ENCODE peak calls at places on chromosome 17, in nine cellular contexts. M, J, N, T, R, U, Z, S and K are unnamed samples.

GRCh38 chr17:77453613-77454559 is 313.1 kb downstream of the SEC14L1 start:
- DNase-seq in M (peak), J (no peak), N (no peak), T (no peak), R (peak), U (no peak), Z (no peak), S (peak), K (no peak)

GRCh38 chr17:59372138-59372751 is 40.8 kb downstream of the YPEL2 start:
- DNase-seq in M (peak), J (peak), N (peak), T (no peak), R (peak), U (peak), Z (peak), S (peak), K (no peak)

GRCh38 chr17:752620-753219 is 656 bp upstream of the GEMIN4 start:
- DNase-seq in M (peak), J (peak), N (peak), T (peak), R (peak), U (peak), Z (peak), S (peak), K (no peak)

GRCh38 chr17:13403982-13404931 is 197.5 kb downstream of the HS3ST3A1 start:
- DNase-seq in M (no peak), J (no peak), N (no peak), T (no peak), R (no peak), U (no peak), Z (no peak), S (no peak), K (no peak)

GRCh38 chr17:72244494-72244893 is 123.7 kb downstream of the SOX9 start:
- DNase-seq in M (peak), J (no peak), N (no peak), T (no peak), R (peak), U (peak), Z (peak), S (no peak), K (no peak)

GRCh38 chr17:16007439-16007838 is 7.8 kb downstream of the TTC19 start:
- DNase-seq in M (no peak), J (no peak), N (no peak), T (no peak), R (no peak), U (peak), Z (no peak), S (no peak), K (no peak)

GRCh38 chr17:77190561-77190960 is 49.8 kb downstream of the SEC14L1 start:
- DNase-seq in M (no peak), J (no peak), N (no peak), T (no peak), R (no peak), U (no peak), Z (no peak), S (no peak), K (no peak)

GRCh38 chr17:67360880-67361279 is 5.5 kb downstream of the PSMD12 start:
- DNase-seq in M (peak), J (no peak), N (no peak), T (no peak), R (no peak), U (no peak), Z (no peak), S (no peak), K (no peak)

GRCh38 chr17:46192484-46193245 is 564 bp downstream of the KANSL1 start:
- DNase-seq in M (peak), J (peak), N (peak), T (peak), R (peak), U (peak), Z (peak), S (peak), K (peak)

DNA sequence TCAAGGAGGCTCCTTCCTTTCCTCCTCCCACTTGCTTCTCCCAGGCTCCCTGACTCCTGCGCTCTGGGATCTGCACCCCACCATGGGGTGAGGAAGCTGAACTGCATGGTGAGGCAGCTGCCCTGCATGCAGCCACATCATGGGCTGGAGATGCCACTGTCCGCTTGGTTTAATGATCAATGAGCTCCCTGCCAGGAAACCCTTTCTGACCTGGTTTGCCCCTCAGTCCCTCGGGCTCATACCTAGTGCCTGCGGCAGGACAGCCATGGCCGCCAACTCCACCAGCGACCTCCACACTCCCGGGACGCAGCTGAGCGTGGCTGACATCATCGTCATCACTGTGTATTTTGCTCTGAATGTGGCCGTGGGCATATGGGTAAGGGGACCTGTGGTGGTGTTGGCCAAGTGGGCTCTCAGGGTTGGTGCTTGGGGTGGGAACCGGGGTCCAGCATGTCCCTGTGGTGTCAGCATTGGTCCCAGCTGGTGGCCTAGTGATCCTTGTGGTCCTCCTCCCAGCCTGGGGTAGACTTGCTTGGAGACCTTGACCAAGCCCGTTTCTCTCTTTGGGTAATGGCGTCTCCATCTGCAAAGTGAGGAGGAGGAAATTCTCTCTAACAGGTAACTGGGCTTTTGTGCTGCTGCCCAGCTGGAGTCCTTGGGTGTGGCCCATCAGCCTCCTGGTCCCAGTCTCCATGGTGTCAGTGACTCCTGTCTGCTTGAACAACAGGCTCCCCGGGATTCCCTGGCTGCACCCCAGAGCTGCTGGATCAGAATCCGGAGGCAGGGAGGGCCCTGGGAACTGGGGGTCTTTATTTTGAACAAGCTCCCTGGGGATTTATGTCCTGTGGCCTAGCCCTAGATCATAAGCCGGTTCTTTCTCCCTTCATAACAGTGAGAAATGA is at the start of gene SLC5A10:
- DNase-seq in M (no peak), J (no peak), N (no peak), T (no peak), R (no peak), U (no peak), Z (no peak), S (no peak), K (no peak)
- TF ChIP-seq CTCF in M (peak), J (no peak), N (no peak), T (no peak), R (peak), U (peak), Z (peak), S (no peak), K (no peak)

GRCh38 chr17:17029938-17030337 is 12.3 kb upstream of the MPRIP start:
- DNase-seq in M (no peak), J (no peak), N (no peak), T (no peak), R (no peak), U (no peak), Z (no peak), S (no peak), K (no peak)

GRCh38 chr17:17027442-17028058 is 14.7 kb upstream of the MPRIP start:
- DNase-seq in M (peak), J (no peak), N (no peak), T (no peak), R (no peak), U (no peak), Z (no peak), S (no peak), K (no peak)

GRCh38 chr17:17026163-17026562 is 16.1 kb upstream of the MPRIP start:
- DNase-seq in M (no peak), J (no peak), N (no peak), T (no peak), R (no peak), U (no peak), Z (no peak), S (no peak), K (no peak)

GRCh38 chr17:17028878-17029535 is 13.2 kb upstream of the MPRIP start:
- DNase-seq in M (no peak), J (no peak), N (no peak), T (no peak), R (no peak), U (no peak), Z (no peak), S (no peak), K (no peak)

DNA sequence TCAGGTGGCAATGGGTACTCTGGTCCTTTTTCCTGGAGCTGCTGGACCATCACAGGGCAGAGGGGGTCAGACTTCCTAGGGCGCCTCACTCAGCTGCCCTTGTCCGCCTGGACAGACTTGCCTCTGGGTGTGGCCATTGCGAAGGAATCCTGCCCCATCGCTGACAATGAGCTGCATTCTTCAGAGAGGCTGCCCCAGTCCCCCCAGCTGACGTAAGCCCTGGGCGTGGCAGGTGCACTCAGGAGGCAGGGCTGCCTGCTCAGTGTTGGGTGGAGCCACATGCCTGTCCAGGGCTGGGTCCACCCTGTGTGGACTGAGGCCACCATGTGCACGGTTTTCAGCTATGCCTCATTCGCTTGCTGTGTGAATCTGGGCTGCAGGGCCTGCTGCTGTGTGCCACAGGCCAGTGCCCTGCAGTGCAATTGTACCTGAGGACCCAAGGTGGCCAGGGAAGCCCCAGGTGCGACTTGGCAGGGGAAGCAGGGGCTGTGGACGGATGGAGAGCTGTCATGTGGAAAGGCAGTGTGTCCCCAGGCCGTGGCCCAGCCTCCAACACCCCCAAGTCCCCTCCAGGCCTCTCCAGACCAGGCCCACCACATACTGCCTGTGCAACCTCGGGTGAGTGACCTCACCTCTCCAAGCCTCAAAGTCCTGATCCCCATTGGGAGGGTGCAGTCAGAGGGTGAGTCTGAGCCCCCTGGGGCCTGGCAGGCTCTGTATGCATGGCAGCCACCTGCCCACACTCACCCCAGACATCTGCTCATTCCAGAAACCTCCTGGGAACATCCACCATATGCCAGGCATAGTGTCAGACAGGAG is 14.0 kb upstream of the MPRIP start:
- DNase-seq in M (peak), J (peak), N (no peak), T (no peak), R (peak), U (peak), Z (peak), S (peak), K (no peak)
- TF ChIP-seq CTCF in M (no peak), J (no peak), N (no peak), T (no peak), R (no peak), U (no peak), Z (no peak), S (no peak), K (no peak)

GRCh38 chr17:81603846-81604610 is 32.9 kb downstream of the NPLOC4 start:
- DNase-seq in M (no peak), J (no peak), N (no peak), T (no peak), R (no peak), U (no peak), Z (no peak), S (no peak), K (no peak)

GRCh38 chr17:81599719-81600486 is 37.0 kb downstream of the NPLOC4 start:
- DNase-seq in M (no peak), J (no peak), N (no peak), T (no peak), R (no peak), U (peak), Z (peak), S (no peak), K (no peak)

GRCh38 chr17:81607431-81607830 is 29.5 kb downstream of the NPLOC4 start:
- DNase-seq in M (no peak), J (no peak), N (no peak), T (no peak), R (no peak), U (no peak), Z (peak), S (no peak), K (no peak)

GRCh38 chr17:81601525-81602120 is 35.3 kb downstream of the NPLOC4 start:
- DNase-seq in M (peak), J (peak), N (peak), T (no peak), R (peak), U (peak), Z (peak), S (peak), K (peak)
- TF ChIP-seq CTCF in M (peak), J (peak), N (peak), T (peak), R (peak), U (peak), Z (peak), S (no peak), K (peak)

GRCh38 chr17:17830740-17831207 is 6.0 kb downstream of the SREBF1 start:
- DNase-seq in M (no peak), J (no peak), N (no peak), T (no peak), R (no peak), U (no peak), Z (no peak), S (peak), K (no peak)

GRCh38 chr17:17826340-17826708 is 10.5 kb downstream of the SREBF1 start:
- DNase-seq in M (no peak), J (no peak), N (no peak), T (no peak), R (no peak), U (no peak), Z (no peak), S (no peak), K (no peak)

GRCh38 chr17:17830269-17830567 is 6.6 kb downstream of the SREBF1 start:
- DNase-seq in M (no peak), J (no peak), N (no peak), T (no peak), R (no peak), U (no peak), Z (no peak), S (no peak), K (no peak)

GRCh38 chr17:17826942-17827785 is 9.6 kb downstream of the SREBF1 start:
- DNase-seq in M (no peak), J (no peak), N (no peak), T (no peak), R (no peak), U (no peak), Z (no peak), S (no peak), K (no peak)

DNA sequence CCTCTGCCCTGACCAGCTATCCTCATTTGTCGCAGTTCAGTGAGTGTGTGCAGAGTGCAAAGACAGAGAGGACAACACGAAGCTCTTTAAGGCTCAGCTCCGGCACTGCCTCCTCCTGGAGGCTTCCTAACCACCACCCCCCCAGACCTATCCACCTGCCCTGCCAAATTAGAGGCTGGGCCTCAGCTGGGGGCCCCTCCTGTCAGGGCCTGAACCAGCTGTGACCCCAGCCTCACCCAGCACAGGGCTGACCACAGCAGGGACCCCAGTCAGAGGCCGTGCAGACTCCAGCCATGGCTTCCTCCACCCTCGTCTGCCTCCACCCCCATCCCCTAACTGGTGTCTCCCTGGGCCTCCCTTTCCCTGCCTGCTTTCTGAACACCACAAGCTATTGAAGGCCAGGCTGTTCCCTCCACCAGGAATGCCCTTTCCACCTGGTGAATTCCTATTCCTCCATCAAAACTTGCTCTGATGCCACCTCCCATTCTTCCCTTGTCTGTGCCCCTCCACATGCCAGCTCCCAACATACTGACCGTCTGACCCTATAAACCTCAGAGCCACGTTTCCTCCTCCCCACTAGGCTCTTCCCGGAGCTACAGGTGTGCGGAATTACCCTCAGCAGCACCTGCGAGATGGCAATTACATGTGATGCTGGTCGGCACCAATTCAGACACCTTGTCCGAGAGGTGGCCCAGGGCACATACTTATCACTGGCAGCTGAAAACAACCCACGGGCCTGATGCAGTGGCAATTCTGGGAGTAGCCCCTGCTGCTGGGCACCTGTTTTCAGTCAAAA is 8.8 kb downstream of the SREBF1 start:
- DNase-seq in M (no peak), J (no peak), N (no peak), T (no peak), R (no peak), U (no peak), Z (no peak), S (no peak), K (no peak)
- TF ChIP-seq CTCF in M (no peak), J (no peak), N (no peak), T (no peak), R (no peak), U (no peak), Z (no peak), S (no peak), K (no peak)